ENCODE peak calls at places on chromosomes 1 and 21, in five cellular contexts. Y is AG08395; A is NCI-H1436 treated with DMSO at 0.1 percent for 48 hours; J is AG04449; E is stimulated activated CD4-positive, alpha-beta T cell treated with anti-CD3 and anti-CD28 coated beads, Interleukin-2, amount 100 ng/mL, for 4 hours. L is an unnamed sample.

GRCh38 chr1:154478639-154479038 is 23.4 kb upstream of the TDRD10 start:
- DNase-seq in A (no peak), Y (no peak), J (no peak), E (no peak), L (no peak)

GRCh38 chr1:248243204-248243603 is 12.0 kb downstream of the OR2M4 start:
- DNase-seq in Y (peak), J (no peak), A (peak), E (no peak), L (no peak)

GRCh38 chr1:234616644-234617043 is 6.7 kb upstream of the IRF2BP2 start:
- DNase-seq in Y (no peak), J (no peak), A (no peak), E (no peak), L (no peak)

GRCh38 chr1:27483659-27484058 is 6.3 kb downstream of the WASF2 start:
- DNase-seq in E (no peak), Y (no peak), J (no peak), A (no peak), L (no peak)

GRCh38 chr1:14300991-14301703 is 297.3 kb upstream of the KAZN start:
- DNase-seq in J (no peak), A (no peak), Y (peak), E (no peak), L (no peak)

GRCh38 chr1:109801791-109802135 is 38.0 kb upstream of the EPS8L3 start:
- DNase-seq in E (no peak), Y (no peak), A (no peak), J (no peak), L (no peak)

GRCh38 chr1:42453386-42453785 is 2.4 kb downstream of the ZMYND12 start:
- DNase-seq in E (no peak), J (no peak), Y (no peak), A (no peak), L (no peak)

GRCh38 chr1:229192031-229192430 is 78.9 kb upstream of the RAB4A start:
- DNase-seq in J (no peak), A (no peak), Y (peak), E (no peak), L (no peak)

GRCh38 chr21:43188712-43189151 is 19.9 kb downstream of the CRYAA start:
- DNase-seq in J (no peak), A (no peak), Y (no peak), E (no peak), L (no peak)

GRCh38 chr1:211135342-211135950 is 1.5 kb upstream of the KCNH1 start:
- DNase-seq in Y (peak), J (no peak), E (no peak), A (no peak), L (no peak)

GRCh38 chr1:79603862-79604261 is 597.3 kb upstream of the ADGRL4 start:
- DNase-seq in A (no peak), E (no peak), J (peak), Y (peak), L (no peak)

GRCh38 chr21:14271053-14271452 is 55.1 kb downstream of the RBM11 start:
- DNase-seq in J (no peak), A (no peak), Y (no peak), E (no peak), L (no peak)